ENCODE peak calls at places on chromosome 7, in nine cellular contexts. One of them, this sample, is unnamed.

GRCh38 chr7:11707606-11708193 is 124.3 kb downstream of the THSD7A start:
- DNase-seq in OCI-LY7: no peak
- DNase-seq in psoas muscle: no peak
- DNase-seq in Calu3: no peak
- DNase-seq in choroid plexus epithelial cell: peak
- DNase-seq in B cell: no peak
- DNase-seq in endothelial cell: no peak
- DNase-seq in uterus: no peak
- DNase-seq in neural crest cell: no peak
- DNase-seq in this sample: no peak

GRCh38 chr7:155744931-155745683 is 67.2 kb downstream of the SHH start:
- DNase-seq in uterus: no peak
- DNase-seq in OCI-LY7: peak
- DNase-seq in neural crest cell: no peak
- DNase-seq in B cell: no peak
- DNase-seq in choroid plexus epithelial cell: no peak
- DNase-seq in psoas muscle: no peak
- DNase-seq in endothelial cell: no peak
- DNase-seq in Calu3: no peak
- DNase-seq in this sample: no peak

GRCh38 chr7:139566736-139567646 is 43.5 kb downstream of the CLEC2L start:
- DNase-seq in Calu3: no peak
- DNase-seq in psoas muscle: no peak
- DNase-seq in neural crest cell: no peak
- DNase-seq in choroid plexus epithelial cell: no peak
- DNase-seq in B cell: no peak
- DNase-seq in OCI-LY7: no peak
- DNase-seq in uterus: no peak
- DNase-seq in endothelial cell: no peak
- DNase-seq in this sample: no peak

GRCh38 chr7:83872501-83872900 is 223.6 kb upstream of the SEMA3E start:
- DNase-seq in neural crest cell: no peak
- DNase-seq in OCI-LY7: no peak
- DNase-seq in uterus: no peak
- DNase-seq in Calu3: peak
- DNase-seq in psoas muscle: no peak
- DNase-seq in endothelial cell: no peak
- DNase-seq in choroid plexus epithelial cell: no peak
- DNase-seq in B cell: no peak
- DNase-seq in this sample: no peak

GRCh38 chr7:85103352-85103751 is 83.5 kb downstream of the SEMA3D start:
- DNase-seq in uterus: no peak
- DNase-seq in choroid plexus epithelial cell: no peak
- DNase-seq in OCI-LY7: no peak
- DNase-seq in neural crest cell: no peak
- DNase-seq in B cell: no peak
- DNase-seq in psoas muscle: peak
- DNase-seq in Calu3: peak
- DNase-seq in endothelial cell: no peak
- DNase-seq in this sample: no peak

GRCh38 chr7:69645683-69646082 is 47.4 kb downstream of the AUTS2 start:
- DNase-seq in neural crest cell: no peak
- DNase-seq in choroid plexus epithelial cell: no peak
- DNase-seq in uterus: no peak
- DNase-seq in psoas muscle: no peak
- DNase-seq in B cell: no peak
- DNase-seq in endothelial cell: no peak
- DNase-seq in OCI-LY7: no peak
- DNase-seq in Calu3: no peak
- DNase-seq in this sample: no peak

GRCh38 chr7:101589052-101589451 is 40.0 kb downstream of the MYL10 start:
- DNase-seq in psoas muscle: no peak
- DNase-seq in uterus: no peak
- DNase-seq in Calu3: no peak
- DNase-seq in OCI-LY7: no peak
- DNase-seq in B cell: no peak
- DNase-seq in choroid plexus epithelial cell: no peak
- DNase-seq in endothelial cell: no peak
- DNase-seq in neural crest cell: no peak
- DNase-seq in this sample: no peak

GRCh38 chr7:27107901-27108381 is 5.5 kb upstream of the HOXA2 start:
- DNase-seq in uterus: no peak
- DNase-seq in choroid plexus epithelial cell: no peak
- DNase-seq in B cell: no peak
- DNase-seq in neural crest cell: no peak
- DNase-seq in endothelial cell: no peak
- DNase-seq in psoas muscle: no peak
- DNase-seq in Calu3: no peak
- DNase-seq in OCI-LY7: no peak
- DNase-seq in this sample: no peak

GRCh38 chr7:24786941-24787340 is 29.7 kb upstream of the GSDME start:
- DNase-seq in uterus: no peak
- DNase-seq in psoas muscle: peak
- DNase-seq in OCI-LY7: no peak
- DNase-seq in B cell: no peak
- DNase-seq in endothelial cell: no peak
- DNase-seq in choroid plexus epithelial cell: peak
- DNase-seq in Calu3: peak
- DNase-seq in neural crest cell: no peak
- DNase-seq in this sample: peak

GRCh38 chr7:24788956-24789576 is 31.8 kb upstream of the GSDME start:
- DNase-seq in B cell: no peak
- DNase-seq in psoas muscle: no peak
- DNase-seq in choroid plexus epithelial cell: no peak
- DNase-seq in neural crest cell: no peak
- DNase-seq in uterus: no peak
- DNase-seq in Calu3: no peak
- DNase-seq in OCI-LY7: no peak
- DNase-seq in endothelial cell: no peak
- DNase-seq in this sample: no peak

GRCh38 chr7:24786306-24786705 is 29.0 kb upstream of the GSDME start:
- DNase-seq in psoas muscle: no peak
- DNase-seq in choroid plexus epithelial cell: no peak
- DNase-seq in B cell: no peak
- DNase-seq in endothelial cell: no peak
- DNase-seq in uterus: no peak
- DNase-seq in Calu3: no peak
- DNase-seq in OCI-LY7: no peak
- DNase-seq in neural crest cell: no peak
- DNase-seq in this sample: peak

GRCh38 chr7:24784292-24784691 is 27.0 kb upstream of the GSDME start:
- DNase-seq in choroid plexus epithelial cell: no peak
- DNase-seq in Calu3: no peak
- DNase-seq in neural crest cell: no peak
- DNase-seq in uterus: no peak
- DNase-seq in OCI-LY7: no peak
- DNase-seq in psoas muscle: no peak
- DNase-seq in endothelial cell: no peak
- DNase-seq in B cell: no peak
- DNase-seq in this sample: no peak

GRCh38 chr7:24788075-24788474 is 30.8 kb upstream of the GSDME start:
- DNase-seq in B cell: no peak
- DNase-seq in endothelial cell: no peak
- DNase-seq in choroid plexus epithelial cell: no peak
- DNase-seq in psoas muscle: no peak
- DNase-seq in neural crest cell: no peak
- DNase-seq in OCI-LY7: no peak
- DNase-seq in Calu3: no peak
- DNase-seq in uterus: no peak
- DNase-seq in this sample: no peak
- TF ChIP-seq CTCF in B cell: peak
- TF ChIP-seq CTCF in endothelial cell: peak
- TF ChIP-seq CTCF in choroid plexus epithelial cell: peak
- TF ChIP-seq CTCF in psoas muscle: peak
- TF ChIP-seq CTCF in neural crest cell: peak
- TF ChIP-seq CTCF in OCI-LY7: peak
- TF ChIP-seq CTCF in Calu3: peak
- TF ChIP-seq CTCF in uterus: no peak
- TF ChIP-seq CTCF in this sample: peak

DNA sequence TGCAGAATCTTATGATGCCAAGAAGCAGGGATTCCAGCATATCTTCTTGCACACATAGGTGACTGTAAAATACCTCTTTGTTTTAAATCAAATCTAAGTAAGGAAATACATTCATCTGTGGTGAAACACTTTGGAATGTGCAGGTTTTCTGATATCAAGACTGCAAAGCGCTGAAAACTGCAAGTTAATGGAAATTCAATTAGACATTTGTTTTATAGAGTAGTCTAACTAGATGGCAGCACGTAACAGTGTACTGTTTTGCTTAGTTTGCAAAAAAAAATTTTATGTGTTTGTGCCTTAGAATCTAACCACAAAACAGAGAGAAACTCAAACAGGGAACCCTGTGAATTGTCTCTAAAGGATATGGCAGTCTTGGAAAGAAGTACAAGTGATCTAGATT is 259.2 kb downstream of the HDAC9 start:
- DNase-seq in endothelial cell: no peak
- DNase-seq in choroid plexus epithelial cell: peak
- DNase-seq in B cell: no peak
- DNase-seq in OCI-LY7: no peak
- DNase-seq in Calu3: no peak
- DNase-seq in uterus: no peak
- DNase-seq in neural crest cell: no peak
- DNase-seq in psoas muscle: no peak
- DNase-seq in this sample: no peak
- TF ChIP-seq CTCF in endothelial cell: no peak
- TF ChIP-seq CTCF in choroid plexus epithelial cell: peak
- TF ChIP-seq CTCF in B cell: no peak
- TF ChIP-seq CTCF in OCI-LY7: no peak
- TF ChIP-seq CTCF in Calu3: no peak
- TF ChIP-seq CTCF in uterus: no peak
- TF ChIP-seq CTCF in neural crest cell: no peak
- TF ChIP-seq CTCF in psoas muscle: no peak
- TF ChIP-seq CTCF in this sample: no peak

GRCh38 chr7:132181371-132181770 is 394.9 kb downstream of the PLXNA4 start:
- DNase-seq in psoas muscle: no peak
- DNase-seq in uterus: no peak
- DNase-seq in OCI-LY7: no peak
- DNase-seq in neural crest cell: no peak
- DNase-seq in Calu3: no peak
- DNase-seq in B cell: no peak
- DNase-seq in choroid plexus epithelial cell: no peak
- DNase-seq in endothelial cell: no peak
- DNase-seq in this sample: no peak

GRCh38 chr7:132185150-132185549 is 391.1 kb downstream of the PLXNA4 start:
- DNase-seq in choroid plexus epithelial cell: no peak
- DNase-seq in neural crest cell: no peak
- DNase-seq in Calu3: no peak
- DNase-seq in OCI-LY7: no peak
- DNase-seq in psoas muscle: no peak
- DNase-seq in endothelial cell: no peak
- DNase-seq in B cell: no peak
- DNase-seq in uterus: no peak
- DNase-seq in this sample: no peak

GRCh38 chr7:132182992-132183391 is 393.3 kb downstream of the PLXNA4 start:
- DNase-seq in OCI-LY7: no peak
- DNase-seq in endothelial cell: no peak
- DNase-seq in B cell: no peak
- DNase-seq in choroid plexus epithelial cell: no peak
- DNase-seq in psoas muscle: no peak
- DNase-seq in neural crest cell: no peak
- DNase-seq in Calu3: no peak
- DNase-seq in uterus: no peak
- DNase-seq in this sample: no peak

GRCh38 chr7:132181946-132182685 is 394.2 kb downstream of the PLXNA4 start:
- DNase-seq in uterus: no peak
- DNase-seq in OCI-LY7: no peak
- DNase-seq in B cell: no peak
- DNase-seq in Calu3: no peak
- DNase-seq in psoas muscle: no peak
- DNase-seq in neural crest cell: no peak
- DNase-seq in choroid plexus epithelial cell: no peak
- DNase-seq in endothelial cell: no peak
- DNase-seq in this sample: no peak

DNA sequence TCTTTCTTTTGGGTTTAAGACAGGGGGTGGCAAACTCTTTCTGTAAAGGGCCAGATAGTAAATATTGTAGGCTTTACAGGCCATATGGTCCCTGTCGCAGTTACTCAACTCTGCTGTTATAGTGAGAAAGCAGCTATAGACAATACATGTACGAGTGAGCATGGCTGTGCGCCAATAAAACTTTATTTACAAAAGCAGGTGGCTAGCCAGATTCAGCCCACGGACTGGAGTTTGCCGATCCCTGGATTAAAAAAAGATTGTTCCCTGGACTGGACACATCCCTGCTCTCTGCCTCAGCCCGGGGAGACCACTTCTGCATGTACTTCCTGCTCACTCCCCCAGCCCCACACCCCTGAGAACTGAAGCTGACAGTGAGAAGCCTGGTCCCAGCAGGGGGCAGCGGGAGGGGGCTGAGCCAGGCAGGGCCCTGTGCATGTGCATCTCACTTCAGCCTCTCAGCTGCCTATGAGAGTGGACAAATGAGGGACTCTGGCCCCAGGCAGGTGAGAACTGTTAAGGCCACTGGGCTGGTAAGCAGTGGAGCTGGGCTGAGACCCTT is 392.4 kb downstream of the PLXNA4 start:
- DNase-seq in neural crest cell: no peak
- DNase-seq in OCI-LY7: no peak
- DNase-seq in Calu3: no peak
- DNase-seq in endothelial cell: no peak
- DNase-seq in uterus: no peak
- DNase-seq in psoas muscle: no peak
- DNase-seq in choroid plexus epithelial cell: no peak
- DNase-seq in B cell: no peak
- DNase-seq in this sample: no peak
- TF ChIP-seq CTCF in neural crest cell: no peak
- TF ChIP-seq CTCF in OCI-LY7: no peak
- TF ChIP-seq CTCF in Calu3: no peak
- TF ChIP-seq CTCF in endothelial cell: no peak
- TF ChIP-seq CTCF in uterus: no peak
- TF ChIP-seq CTCF in psoas muscle: no peak
- TF ChIP-seq CTCF in choroid plexus epithelial cell: no peak
- TF ChIP-seq CTCF in B cell: no peak
- TF ChIP-seq CTCF in this sample: no peak

GRCh38 chr7:102976493-102976892 is 63.7 kb downstream of the LRRC17 start:
- DNase-seq in OCI-LY7: no peak
- DNase-seq in psoas muscle: no peak
- DNase-seq in B cell: no peak
- DNase-seq in neural crest cell: no peak
- DNase-seq in uterus: no peak
- DNase-seq in choroid plexus epithelial cell: no peak
- DNase-seq in endothelial cell: no peak
- DNase-seq in Calu3: no peak
- DNase-seq in this sample: no peak

GRCh38 chr7:102978280-102978679 is 65.5 kb downstream of the LRRC17 start:
- DNase-seq in Calu3: peak
- DNase-seq in endothelial cell: no peak
- DNase-seq in psoas muscle: no peak
- DNase-seq in neural crest cell: no peak
- DNase-seq in choroid plexus epithelial cell: peak
- DNase-seq in B cell: no peak
- DNase-seq in uterus: peak
- DNase-seq in OCI-LY7: no peak
- DNase-seq in this sample: peak

GRCh38 chr7:102973096-102973802 is 60.4 kb downstream of the LRRC17 start:
- DNase-seq in B cell: no peak
- DNase-seq in uterus: no peak
- DNase-seq in endothelial cell: no peak
- DNase-seq in OCI-LY7: no peak
- DNase-seq in Calu3: no peak
- DNase-seq in neural crest cell: no peak
- DNase-seq in psoas muscle: no peak
- DNase-seq in choroid plexus epithelial cell: peak
- DNase-seq in this sample: peak

GRCh38 chr7:102975854-102976253 is 63.1 kb downstream of the LRRC17 start:
- DNase-seq in psoas muscle: no peak
- DNase-seq in Calu3: no peak
- DNase-seq in neural crest cell: no peak
- DNase-seq in choroid plexus epithelial cell: no peak
- DNase-seq in uterus: no peak
- DNase-seq in OCI-LY7: no peak
- DNase-seq in B cell: no peak
- DNase-seq in endothelial cell: no peak
- DNase-seq in this sample: no peak

GRCh38 chr7:102974366-102975236 is 61.8 kb downstream of the LRRC17 start:
- DNase-seq in neural crest cell: no peak
- DNase-seq in uterus: no peak
- DNase-seq in OCI-LY7: no peak
- DNase-seq in choroid plexus epithelial cell: no peak
- DNase-seq in B cell: no peak
- DNase-seq in Calu3: no peak
- DNase-seq in psoas muscle: no peak
- DNase-seq in endothelial cell: no peak
- DNase-seq in this sample: no peak
- TF ChIP-seq CTCF in neural crest cell: no peak
- TF ChIP-seq CTCF in uterus: no peak
- TF ChIP-seq CTCF in OCI-LY7: peak
- TF ChIP-seq CTCF in choroid plexus epithelial cell: peak
- TF ChIP-seq CTCF in B cell: no peak
- TF ChIP-seq CTCF in Calu3: no peak
- TF ChIP-seq CTCF in psoas muscle: no peak
- TF ChIP-seq CTCF in endothelial cell: no peak
- TF ChIP-seq CTCF in this sample: no peak

This sample was measured in CD14-positive monocyte.